ENCODE peak calls at places on chromosome 15, in five cellular contexts. O is NCI-H146, U is BE2C, P is NCI-H446 treated with DMSO at 0.1 percent for 48 hours, S is right cardiac atrium. M is an unnamed sample.

GRCh38 chr15:43911235-43911661 is 84.4 kb downstream of the WDR76 start:
- DNase-seq in O (no peak), U (no peak), P (peak; percentile 57), S (peak; percentile 37), M (peak; percentile 20)

GRCh38 chr15:58852347-58852746 is 81.1 kb downstream of the SLTM start:
- DNase-seq in O (no peak), U (no peak), P (no peak), S (no peak), M (no peak)

GRCh38 chr15:31377030-31377429 is 50.4 kb downstream of the KLF13 start:
- DNase-seq in O (no peak), U (no peak), P (no peak), S (no peak), M (no peak)

GRCh38 chr15:62250176-62250575 is 85.1 kb upstream of the C2CD4B start:
- DNase-seq in O (no peak), U (no peak), P (no peak), S (no peak), M (no peak)

GRCh38 chr15:67914537-67915373 is 74.9 kb upstream of the RNU6-1 start:
- DNase-seq in O (peak; percentile 30), U (no peak), P (peak; percentile 59), S (peak; percentile 62), M (no peak)

GRCh38 chr15:75801859-75802593 is 41.2 kb upstream of the UBE2Q2 start:
- DNase-seq in O (peak; percentile 75), U (peak; percentile 89), P (peak; percentile 1), S (peak; percentile 85), M (peak; percentile 72)

GRCh38 chr15:74613089-74613952 is 2.3 kb upstream of the CLK3 start:
- DNase-seq in O (no peak), U (no peak), P (no peak), S (no peak), M (peak; percentile 14)

GRCh38 chr15:80567721-80568157 is 127.4 kb upstream of the ABHD17C start:
- DNase-seq in O (peak; percentile 31), U (peak; percentile 57), P (peak; percentile 82), S (no peak), M (peak; percentile 75)

GRCh38 chr15:43769584-43770228 is 7.1 kb downstream of the ELL3 start:
- DNase-seq in O (peak; percentile 33), U (peak; percentile 70), P (peak; percentile 17), S (peak; percentile 50), M (no peak)

GRCh38 chr15:67092726-67093125 is 27.3 kb downstream of the SMAD3 start:
- DNase-seq in O (no peak), U (no peak), P (no peak), S (no peak), M (no peak)

GRCh38 chr15:85540085-85540797 is 159.8 kb downstream of the AKAP13 start:
- DNase-seq in O (no peak), U (no peak), P (no peak), S (no peak), M (no peak)

GRCh38 chr15:100263721-100264455 is 77.9 kb downstream of the ADAMTS17 start:
- DNase-seq in O (no peak), U (peak; percentile 40), P (no peak), S (no peak), M (no peak)

GRCh38 chr15:45185069-45185779 is 2.5 kb downstream of the SHF start:
- DNase-seq in O (no peak), U (no peak), P (no peak), S (no peak), M (no peak)

GRCh38 chr15:100785181-100786138 is 94.2 kb upstream of the ALDH1A3 start:
- DNase-seq in O (no peak), U (no peak), P (no peak), S (no peak), M (no peak)

GRCh38 chr15:80604583-80605506 is 90.3 kb upstream of the ABHD17C start:
- DNase-seq in O (no peak), U (no peak), P (no peak), S (no peak), M (no peak)

GRCh38 chr15:82875411-82876003 is 66.1 kb downstream of the WHAMM start:
- DNase-seq in O (peak; percentile 37), U (no peak), P (no peak), S (no peak), M (no peak)

GRCh38 chr15:75654201-75654907 is 6.6 kb downstream of the SNX33 start:
- DNase-seq in O (no peak), U (no peak), P (no peak), S (no peak), M (no peak)

GRCh38 chr15:98668566-98669308 is 20.4 kb downstream of the IGF1R start:
- DNase-seq in O (no peak), U (no peak), P (no peak), S (no peak), M (no peak)

GRCh38 chr15:70853855-70854668 is at the start of gene LARP6:
- DNase-seq in O (peak; percentile 58), U (peak; percentile 78), P (no peak), S (peak; percentile 71), M (peak; percentile 53)

GRCh38 chr15:66573719-66574641 is 8.2 kb upstream of the LCTL start:
- DNase-seq in O (no peak), U (no peak), P (no peak), S (peak; percentile 40), M (peak; percentile 33)

GRCh38 chr15:62444104-62445027 is 279.3 kb upstream of the C2CD4B start:
- DNase-seq in O (no peak), U (no peak), P (no peak), S (peak; percentile 55), M (peak; percentile 87)

M was measured in NCI-H226.